ENCODE peak calls at places on chromosomes 6 and 20, in seven cellular contexts. X, H, F, D, R, W and P are unnamed samples.

GRCh38 chr20:24708411-24709295 is 239.2 kb downstream of the SYNDIG1 start:
- DNase-seq in X (no peak), H (no peak), F (no peak), D (no peak), R (no peak), W (no peak), P (no peak)

GRCh38 chr20:49276201-49276894 is 1.5 kb downstream of the ZNFX1 start:
- DNase-seq in X (no peak), H (peak), F (peak), D (peak), R (no peak), W (peak), P (no peak)

GRCh38 chr6:79421001-79421411 is 116.2 kb downstream of the LCA5 start:
- DNase-seq in X (no peak), H (no peak), F (no peak), D (peak), R (no peak), W (no peak), P (no peak)

GRCh38 chr6:14252271-14252850 is 134.8 kb downstream of the CD83 start:
- DNase-seq in X (no peak), H (no peak), F (no peak), D (no peak), R (no peak), W (no peak), P (no peak)

GRCh38 chr6:169738972-169739529 is 12.3 kb downstream of the DYNLT2 start:
- DNase-seq in X (no peak), H (no peak), F (no peak), D (no peak), R (no peak), W (no peak), P (no peak)

GRCh38 chr6:138234363-138234762 is 16.1 kb upstream of the PBOV1 start:
- DNase-seq in X (no peak), H (no peak), F (no peak), D (no peak), R (no peak), W (no peak), P (no peak)

GRCh38 chr6:169155481-169155880 is 98.2 kb downstream of the THBS2 start:
- DNase-seq in X (no peak), H (no peak), F (no peak), D (no peak), R (no peak), W (no peak), P (no peak)

GRCh38 chr6:101275251-101275650 is 118.3 kb upstream of the GRIK2 start:
- DNase-seq in X (no peak), H (no peak), F (no peak), D (no peak), R (no peak), W (no peak), P (no peak)

GRCh38 chr6:124699038-124699437 is 263.2 kb upstream of the RNF217 start:
- DNase-seq in X (no peak), H (no peak), F (no peak), D (no peak), R (no peak), W (no peak), P (no peak)

GRCh38 chr20:46330831-46331371 is 22.6 kb upstream of the CDH22 start:
- DNase-seq in X (no peak), H (no peak), F (no peak), D (no peak), R (no peak), W (no peak), P (no peak)

GRCh38 chr6:168100803-168101095 is 21.7 kb upstream of the FRMD1 start:
- DNase-seq in X (no peak), H (no peak), F (no peak), D (no peak), R (no peak), W (no peak), P (no peak)

GRCh38 chr20:5316188-5317158 is at the start of gene PROKR2:
- DNase-seq in X (no peak), H (no peak), F (peak), D (no peak), R (no peak), W (no peak), P (no peak)

GRCh38 chr20:6122873-6123649 is at the start of gene FERMT1:
- DNase-seq in X (no peak), H (no peak), F (peak), D (peak), R (peak), W (peak), P (peak)

GRCh38 chr6:82057846-82058554 is 189.5 kb downstream of the IBTK start:
- DNase-seq in X (no peak), H (no peak), F (no peak), D (peak), R (no peak), W (no peak), P (no peak)

GRCh38 chr6:2764610-2765165 is 505 bp upstream of the WRNIP1 start:
- DNase-seq in X (peak), H (peak), F (peak), D (peak), R (peak), W (peak), P (no peak)

GRCh38 chr6:134980846-134981245 is 30.9 kb upstream of the ALDH8A1 start:
- DNase-seq in X (no peak), H (no peak), F (no peak), D (no peak), R (no peak), W (no peak), P (no peak)

GRCh38 chr6:128474481-128474880 is 45.9 kb downstream of the PTPRK start:
- DNase-seq in X (no peak), H (no peak), F (no peak), D (peak), R (no peak), W (no peak), P (no peak)

GRCh38 chr6:84358581-84358980 is 131.1 kb upstream of the CEP162 start:
- DNase-seq in X (no peak), H (no peak), F (no peak), D (no peak), R (no peak), W (no peak), P (no peak)

GRCh38 chr6:151962246-151962846 is 154.9 kb downstream of the ESR1 start:
- DNase-seq in X (no peak), H (no peak), F (no peak), D (peak), R (no peak), W (no peak), P (no peak)

GRCh38 chr6:33091957-33092356 is 16.2 kb downstream of the HLA-DPB1 start:
- DNase-seq in X (peak), H (peak), F (no peak), D (no peak), R (no peak), W (no peak), P (peak)

GRCh38 chr6:38805682-38806081 is 90.6 kb downstream of the DNAH8 start:
- DNase-seq in X (no peak), H (no peak), F (no peak), D (no peak), R (no peak), W (no peak), P (no peak)

GRCh38 chr6:35096129-35096852 is 44.8 kb downstream of the TCP11 start:
- DNase-seq in X (no peak), H (no peak), F (peak), D (peak), R (no peak), W (peak), P (no peak)

GRCh38 chr6:138404666-138405337 is 779 bp downstream of the HEBP2 start:
- DNase-seq in X (peak), H (peak), F (peak), D (no peak), R (peak), W (peak), P (no peak)

GRCh38 chr6:162371133-162371532 is 356.4 kb downstream of the PRKN start:
- DNase-seq in X (no peak), H (no peak), F (no peak), D (no peak), R (no peak), W (no peak), P (no peak)

GRCh38 chr6:127459231-127459641 is at the start of gene KIAA0408:
- DNase-seq in X (no peak), H (no peak), F (no peak), D (peak), R (no peak), W (no peak), P (no peak)

GRCh38 chr6:37987559-37987958 is 168.0 kb downstream of the ZFAND3 start:
- DNase-seq in X (no peak), H (no peak), F (no peak), D (no peak), R (no peak), W (no peak), P (no peak)

GRCh38 chr6:26234421-26235239 is 130.4 kb upstream of the BTN3A2 start:
- DNase-seq in X (peak), H (peak), F (no peak), D (peak), R (peak), W (peak), P (peak)

GRCh38 chr20:40689943-40690835 is 1.2 kb upstream of the MAFB start:
- DNase-seq in X (peak), H (peak), F (peak), D (peak), R (peak), W (no peak), P (peak)

GRCh38 chr6:11007715-11008608 is 36.1 kb downstream of the ELOVL2 start:
- DNase-seq in X (no peak), H (no peak), F (no peak), D (peak), R (no peak), W (peak), P (no peak)

GRCh38 chr20:57199656-57200405 is 66.6 kb downstream of the BMP7 start:
- DNase-seq in X (no peak), H (no peak), F (no peak), D (no peak), R (no peak), W (peak), P (no peak)

GRCh38 chr20:11522359-11522758 is 395.3 kb upstream of the BTBD3 start:
- DNase-seq in X (no peak), H (no peak), F (no peak), D (no peak), R (no peak), W (no peak), P (no peak)

GRCh38 chr6:87756858-87757257 is 54.8 kb upstream of the AKIRIN2 start:
- DNase-seq in X (no peak), H (no peak), F (peak), D (peak), R (no peak), W (peak), P (no peak)

GRCh38 chr20:33445881-33446615 is 2.5 kb upstream of the SNTA1 start:
- DNase-seq in X (no peak), H (no peak), F (no peak), D (no peak), R (peak), W (no peak), P (no peak)